ENCODE peak calls at places on chromosomes 12 and 14, in four cellular contexts. W, R, I and B are unnamed samples.

GRCh38 chr12:38697290-38697689 is 208.1 kb downstream of the CPNE8 start:
- DNase-seq in I (no peak), W (no peak), R (no peak), B (no peak)

GRCh38 chr12:49777800-49778748 is 36.7 kb downstream of the TMBIM6 start:
- DNase-seq in W (peak; percentile 42), R (peak; percentile 74), I (peak; percentile 75), B (no peak)

GRCh38 chr12:22447223-22447622 is 97.1 kb downstream of the C2CD5 start:
- DNase-seq in I (no peak), R (no peak), W (no peak), B (no peak)

GRCh38 chr14:64841121-64841611 is 38.5 kb downstream of the SPTB start:
- DNase-seq in W (peak; percentile 56), R (no peak), I (no peak), B (no peak)

GRCh38 chr12:117803013-117803412 is 165.8 kb downstream of the KSR2 start:
- DNase-seq in W (no peak), I (peak; percentile 85), R (no peak), B (no peak)

GRCh38 chr12:12716151-12716844 is 870 bp upstream of the CDKN1B start:
- DNase-seq in W (no peak), R (peak; percentile 30), I (no peak), B (no peak)

GRCh38 chr12:101298426-101298825 is 18.5 kb downstream of the UTP20 start:
- DNase-seq in R (no peak), W (no peak), I (no peak), B (no peak)

GRCh38 chr14:102608064-102608446 is 15.6 kb downstream of the RCOR1 start:
- DNase-seq in I (no peak), W (no peak), R (no peak), B (peak; percentile 66)

GRCh38 chr14:34713681-34714319 is 593 bp downstream of the CFL2 start:
- DNase-seq in I (peak; percentile 37), W (no peak), R (peak; percentile 23), B (no peak)
- TF ChIP-seq CTCF in I (no peak), W (no peak), R (no peak), B (no peak)

DNA sequence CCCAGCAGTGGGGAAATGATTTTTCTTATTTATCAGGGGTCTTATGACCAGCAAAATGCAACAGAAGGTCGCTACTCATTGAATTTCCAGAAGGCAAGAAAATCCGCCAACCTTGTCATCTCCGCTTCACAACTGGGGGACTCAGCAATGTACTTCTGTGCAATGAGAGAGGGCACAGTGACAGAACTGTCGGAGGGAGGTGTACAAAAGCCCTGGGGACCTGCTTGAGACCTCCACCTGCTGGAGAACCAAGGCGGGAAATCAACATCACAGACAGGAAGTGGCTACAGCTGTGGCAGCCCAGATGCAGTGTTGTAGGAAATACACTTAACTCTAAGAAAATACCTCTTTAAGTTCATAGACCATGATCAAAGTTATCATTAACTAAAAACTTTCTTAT is 250.9 kb upstream of the OR4E1 start:
- DNase-seq in W (no peak), R (peak; percentile 82), I (peak; percentile 42), B (peak; percentile 3)
- H3K4me3 ChIP-seq in W (no peak overlapping the region), R (peak overlapping the region; percentile 33), I (no peak overlapping the region), B (no peak overlapping the region)

GRCh38 chr12:56716458-56716857 is 8.6 kb downstream of the NACA start:
- DNase-seq in I (no peak), R (no peak), W (no peak), B (no peak)

GRCh38 chr12:56716933-56717880 is 7.9 kb downstream of the NACA start:
- DNase-seq in R (no peak), W (no peak), I (no peak), B (no peak)

GRCh38 chr12:56715798-56716197 is 9.3 kb downstream of the NACA start:
- DNase-seq in R (no peak), I (no peak), W (no peak), B (no peak)

GRCh38 chr12:56713345-56713744 is 11.8 kb downstream of the NACA start:
- DNase-seq in W (no peak), R (no peak), I (no peak), B (no peak)

GRCh38 chr12:56714431-56714929 is 10.6 kb downstream of the NACA start:
- DNase-seq in I (no peak), W (no peak), R (no peak), B (no peak)
- H3K36me3 ChIP-seq in I (no peaks in the 10 kb centered on the region), W (peaks cover 56% of the 10 kb centered on the region), R (peaks cover 50% of the 10 kb centered on the region), B (peaks cover 15% of the 10 kb centered on the region)

DNA sequence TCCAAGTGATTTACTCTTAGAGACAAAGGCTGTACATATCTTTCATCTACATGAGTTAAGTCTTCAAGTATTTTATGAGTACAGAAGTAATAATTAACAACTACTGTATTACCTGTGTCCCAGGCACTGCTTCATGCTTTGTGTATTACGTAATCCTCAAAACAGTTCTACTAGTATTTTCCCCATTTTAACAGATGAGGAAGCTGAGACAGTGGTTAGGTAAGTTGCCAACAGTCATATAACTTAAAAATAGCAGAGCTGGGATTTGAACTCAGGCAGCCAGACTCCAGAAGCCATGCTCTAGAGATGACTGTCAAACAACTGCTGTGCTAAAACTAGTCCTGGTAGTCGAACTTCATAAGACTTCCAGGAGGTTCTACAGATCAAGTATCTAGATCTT is 10.7 kb downstream of the TRMT5 start:
- DNase-seq in I (no peak), W (no peak), R (no peak), B (no peak)
- TF ChIP-seq CTCF in I (no peak), W (no peak), R (no peak), B (no peak)

GRCh38 chr14:52895000-52895399 is 55.9 kb downstream of the FERMT2 start:
- DNase-seq in R (no peak), W (peak; percentile 15), I (no peak), B (peak; percentile 9)

GRCh38 chr14:52888839-52889838 is 61.7 kb downstream of the FERMT2 start:
- DNase-seq in R (no peak), W (no peak), I (no peak), B (no peak)

GRCh38 chr14:52888159-52888558 is 62.7 kb downstream of the FERMT2 start:
- DNase-seq in R (no peak), W (no peak), I (no peak), B (no peak)

GRCh38 chr14:52891800-52892199 is 59.0 kb downstream of the FERMT2 start:
- DNase-seq in R (no peak), I (no peak), W (no peak), B (no peak)
- H3K4me3 ChIP-seq in R (no peak overlapping the region), I (no peak overlapping the region), W (no peak overlapping the region), B (no peak overlapping the region)